ENCODE peak calls at places on chromosomes 7 and 10, in eight cellular contexts. Z is heart left ventricle, H is NB4, I is K562, W is H1, U is A549, G is GM12878, F is body of pancreas. M is an unnamed sample.

GRCh38 chr7:2006921-2007381 is 225.8 kb downstream of the MAD1L1 start:
- DNase-seq in Z (peak; percentile 24), H (no peak), I (no peak), W (no peak), U (no peak), G (no peak), F (no peak), M (no peak)

GRCh38 chr7:117871778-117872538 is 1.3 kb downstream of the CTTNBP2 start:
- DNase-seq in Z (peak; percentile 34), H (no peak), I (no peak), W (no peak), U (no peak), G (no peak), F (peak; percentile 10), M (no peak)

GRCh38 chr7:46969303-46970130 is 612.4 kb downstream of the TNS3 start:
- DNase-seq in Z (no peak), H (no peak), I (no peak), W (no peak), U (no peak), G (no peak), F (peak; percentile 46), M (no peak)

GRCh38 chr10:73368238-73368637 is 9.6 kb upstream of the CFAP70 start:
- DNase-seq in Z (no peak), H (no peak), I (no peak), W (no peak), U (no peak), G (no peak), F (no peak), M (no peak)

GRCh38 chr10:99233000-99233679 is 2.5 kb downstream of the HPSE2 start:
- DNase-seq in Z (no peak), H (no peak), I (no peak), W (no peak), U (no peak), G (no peak), F (no peak), M (no peak)

GRCh38 chr7:27174077-27175004 is at the start of gene HOXA10:
- DNase-seq in Z (no peak), H (peak; percentile 67), I (no peak), W (no peak), U (no peak), G (no peak), F (no peak), M (no peak)

GRCh38 chr7:48041665-48041995 is 6.3 kb downstream of the C7orf57 start:
- DNase-seq in Z (no peak), H (no peak), I (no peak), W (no peak), U (no peak), G (no peak), F (no peak), M (no peak)

GRCh38 chr7:99498546-99498944 is 1.5 kb downstream of the ZNF394 start:
- DNase-seq in Z (no peak), H (peak; percentile 64), I (no peak), W (no peak), U (no peak), G (no peak), F (no peak), M (no peak)

GRCh38 chr10:34078017-34078416 is 737.1 kb downstream of the PARD3 start:
- DNase-seq in Z (no peak), H (no peak), I (no peak), W (no peak), U (no peak), G (no peak), F (no peak), M (no peak)

GRCh38 chr10:124084693-124085092 is 8.7 kb downstream of the CHST15 start:
- DNase-seq in Z (no peak), H (no peak), I (no peak), W (no peak), U (no peak), G (no peak), F (no peak), M (no peak)

GRCh38 chr7:43164757-43165156 is 52.3 kb downstream of the HECW1 start:
- DNase-seq in Z (no peak), H (peak; percentile 7), I (no peak), W (no peak), U (peak; percentile 52), G (peak; percentile 61), F (peak; percentile 17), M (no peak)

GRCh38 chr7:1617957-1618356 is 48.1 kb upstream of the PSMG3 start:
- DNase-seq in Z (no peak), H (no peak), I (no peak), W (no peak), U (no peak), G (no peak), F (no peak), M (no peak)

GRCh38 chr7:15174470-15174869 is 271.9 kb upstream of the DGKB start:
- DNase-seq in Z (no peak), H (no peak), I (no peak), W (no peak), U (no peak), G (no peak), F (no peak), M (no peak)

GRCh38 chr7:105988277-105988676 is 25.2 kb downstream of the CDHR3 start:
- DNase-seq in Z (no peak), H (no peak), I (no peak), W (no peak), U (no peak), G (no peak), F (no peak), M (no peak)

GRCh38 chr7:131111081-131111576 is 216.5 kb upstream of the MKLN1 start:
- DNase-seq in Z (no peak), H (peak; percentile 66), I (no peak), W (no peak), U (peak; percentile 90), G (no peak), F (peak; percentile 62), M (no peak)

GRCh38 chr7:116364469-116364868 is 135.1 kb upstream of the CAV2 start:
- DNase-seq in Z (no peak), H (no peak), I (no peak), W (no peak), U (no peak), G (no peak), F (no peak), M (no peak)

GRCh38 chr10:2714597-2714996 is 352.8 kb upstream of the PFKP start:
- DNase-seq in Z (no peak), H (no peak), I (no peak), W (no peak), U (no peak), G (no peak), F (no peak), M (no peak)

GRCh38 chr7:73840715-73841379 is 1.5 kb downstream of the METTL27 start:
- DNase-seq in Z (no peak), H (peak; percentile 44), I (no peak), W (no peak), U (no peak), G (no peak), F (no peak), M (no peak)

GRCh38 chr10:87658858-87659555 is 671 bp upstream of the PAPSS2 start:
- DNase-seq in Z (no peak), H (peak; percentile 9), I (no peak), W (no peak), U (peak; percentile 29), G (no peak), F (no peak), M (no peak)

GRCh38 chr10:80699602-80700039 is 161.9 kb downstream of the SH2D4B start:
- DNase-seq in Z (peak; percentile 82), H (peak; percentile 78), I (peak; percentile 88), W (peak; percentile 73), U (peak; percentile 73), G (no peak), F (peak; percentile 69), M (peak; percentile 10)
- TF ChIP-seq CTCF in Z (peak; percentile 86), H (peak; percentile 93), I (peak; percentile 98), W (peak; percentile 93), U (peak; percentile 81), G (peak; percentile 90), F (peak; percentile 59), M (peak; percentile 51)

GRCh38 chr7:100867040-100867795 is at the start of gene TRIP6:
- DNase-seq in Z (peak; percentile 91), H (peak; percentile 95), I (peak; percentile 99), W (peak; percentile 64), U (peak; percentile 79), G (no peak), F (peak; percentile 86), M (no peak)
- TF ChIP-seq POLR2A in Z (no peak), H (peak; percentile 75), I (peak; percentile 81), W (no peak), U (no peak), G (peak; percentile 74), F (peak; percentile 55), M (no peak)

DNA sequence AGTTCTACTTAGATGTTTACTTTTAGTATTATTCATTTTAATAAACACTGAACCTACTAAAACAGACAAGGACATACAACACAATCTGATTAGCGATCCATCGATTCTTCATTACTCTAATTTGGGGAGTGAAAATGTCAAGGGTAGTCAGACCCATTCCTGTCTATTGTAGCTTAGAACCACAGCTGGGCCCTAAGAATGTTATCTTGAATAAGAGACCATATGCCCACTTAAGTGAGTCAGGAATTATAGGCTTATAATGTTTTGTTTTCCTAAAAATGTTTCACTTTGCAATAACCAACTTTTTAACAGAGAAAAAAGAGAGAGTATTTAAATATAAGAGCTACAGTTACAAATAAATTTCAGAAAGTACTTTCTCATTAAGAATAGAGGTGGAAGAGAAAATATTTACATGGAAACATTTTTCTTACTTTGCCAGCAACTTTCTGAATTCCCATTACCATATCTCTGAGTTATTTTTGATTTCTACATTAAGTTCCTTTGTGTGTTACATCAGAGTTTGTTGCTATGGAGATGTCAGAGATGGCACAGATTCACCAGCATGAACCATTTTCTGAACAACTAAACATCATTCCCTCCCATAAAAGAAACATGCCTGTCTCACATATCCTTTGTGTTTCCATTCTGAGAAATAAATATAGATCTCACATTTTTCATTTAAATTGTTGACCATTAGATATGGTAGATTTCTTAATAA is 75.4 kb upstream of the SLC13A1 start:
- DNase-seq in Z (no peak), H (no peak), I (no peak), W (no peak), U (no peak), G (no peak), F (no peak), M (no peak)
- TF ChIP-seq CTCF in Z (no peak), H (no peak), I (no peak), W (no peak), U (no peak), G (no peak), F (no peak), M (no peak)

GRCh38 chr7:127390186-127390816 is 2.2 kb downstream of the ZNF800 start:
- DNase-seq in Z (no peak), H (no peak), I (no peak), W (no peak), U (no peak), G (no peak), F (no peak), M (no peak)

GRCh38 chr7:127390817-127391590 is 1.5 kb downstream of the ZNF800 start:
- DNase-seq in Z (no peak), H (no peak), I (no peak), W (no peak), U (no peak), G (no peak), F (no peak), M (no peak)

GRCh38 chr7:127392182-127392565 is 334 bp downstream of the ZNF800 start:
- DNase-seq in Z (peak; percentile 73), H (peak; percentile 87), I (peak; percentile 84), W (no peak), U (peak; percentile 82), G (no peak), F (peak; percentile 67), M (peak; percentile 46)

GRCh38 chr7:127392566-127393369 is at the start of gene ZNF800:
- DNase-seq in Z (peak; percentile 94), H (peak; percentile 95), I (peak; percentile 99), W (peak; percentile 38), U (peak; percentile 90), G (no peak), F (peak; percentile 95), M (peak; percentile 48)

GRCh38 chr7:127391591-127392181 is 822 bp downstream of the ZNF800 start:
- DNase-seq in Z (no peak), H (peak; percentile 70), I (no peak), W (no peak), U (peak; percentile 33), G (no peak), F (peak; percentile 32), M (peak; percentile 46)
- TF ChIP-seq POLR2A in Z (no peak), H (peak; percentile 23), I (no peak), W (no peak), U (no peak), G (peak; percentile 74), F (no peak), M (no peak)

M was measured in esophagus squamous epithelium.